ENCODE peak calls at places on chromosomes 5 and 9, in four cellular contexts. G is CD4-positive, alpha-beta T cell; C is Peyer's patch; A is fibroblast of lung. N is an unnamed sample.

GRCh38 chr5:65292196-65292595 is 189.5 kb downstream of the ADAMTS6 start:
- DNase-seq in A (no peak), C (no peak), G (no peak), N (no peak)

GRCh38 chr9:77595426-77596051 is 52.6 kb downstream of the GNA14 start:
- DNase-seq in G (no peak), C (no peak), A (no peak), N (no peak)

GRCh38 chr5:181173420-181174342 is 26.3 kb downstream of the OR2V2 start:
- DNase-seq in G (peak), C (no peak), A (no peak), N (no peak)

GRCh38 chr5:58871648-58872242 is 288.9 kb downstream of the RAB3C start:
- DNase-seq in G (no peak), A (peak), C (no peak), N (no peak)

GRCh38 chr5:174750720-174751119 is 26.3 kb downstream of the MSX2 start:
- DNase-seq in G (no peak), A (peak), C (no peak), N (no peak)

GRCh38 chr5:68172314-68172713 is 43.2 kb upstream of the PIK3R1 start:
- DNase-seq in A (no peak), C (peak), G (no peak), N (no peak)

GRCh38 chr5:54573783-54574485 is 56.4 kb downstream of the SNX18 start:
- DNase-seq in C (no peak), A (no peak), G (no peak), N (no peak)

GRCh38 chr5:154686490-154686889 is 68.7 kb upstream of the LARP1 start:
- DNase-seq in A (no peak), G (no peak), C (no peak), N (no peak)

GRCh38 chr5:91137647-91138046 is 245.5 kb downstream of the ARRDC3 start:
- DNase-seq in G (no peak), A (no peak), C (no peak), N (no peak)

GRCh38 chr5:157172408-157172807 is 6.3 kb upstream of the GARIN3 start:
- DNase-seq in A (no peak), C (no peak), G (peak), N (no peak)

DNA sequence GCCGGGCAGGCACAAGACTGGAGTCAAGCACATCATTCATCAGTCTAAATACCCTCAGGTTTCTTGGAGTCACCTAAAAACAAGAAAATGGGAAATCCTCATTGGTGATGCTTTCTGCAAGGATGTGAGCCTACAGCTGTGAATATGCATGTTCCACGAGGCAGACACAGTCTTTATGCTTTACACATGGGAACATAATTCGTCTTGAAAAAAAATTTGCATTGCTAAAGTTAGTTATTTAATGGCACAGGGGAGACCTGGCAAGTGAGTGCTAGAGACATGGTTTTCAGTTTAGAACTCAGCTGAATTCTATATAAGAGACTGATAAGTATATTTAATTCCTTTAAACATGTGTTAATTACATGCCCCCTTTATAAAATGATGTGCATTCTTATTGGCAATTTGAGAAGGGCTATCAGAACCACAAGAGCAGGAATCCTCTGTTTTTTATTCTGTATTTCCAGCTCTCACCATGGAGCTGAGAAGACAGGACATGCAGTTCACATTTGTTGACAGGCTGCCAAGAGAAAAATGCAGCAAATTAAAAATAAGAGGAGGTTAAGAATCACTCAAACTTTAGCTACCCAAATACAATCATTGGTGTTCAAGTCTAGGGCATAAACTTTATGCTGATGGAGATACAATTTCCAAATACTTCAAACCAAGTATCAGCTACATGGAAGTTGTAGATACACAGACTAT is 438.0 kb upstream of the MPDZ start:
- DNase-seq in G (no peak), C (no peak), A (peak), N (no peak)
- H3K27ac ChIP-seq in G (no peak), C (no peak), A (no peak), N (no peak)

GRCh38 chr5:126468091-126468490 is 44.9 kb downstream of the GRAMD2B start:
- DNase-seq in G (no peak), A (no peak), C (no peak), N (no peak)
- H3K27ac ChIP-seq in G (no peak), A (no peak), C (no peak), N (no peak)

GRCh38 chr9:127518091-127518856 is 67.0 kb downstream of the LRSAM1 start:
- DNase-seq in G (no peak), C (no peak), A (no peak), N (no peak)

GRCh38 chr9:127520941-127521918 is 69.9 kb downstream of the LRSAM1 start:
- DNase-seq in G (no peak), C (no peak), A (peak), N (no peak)

GRCh38 chr9:127517620-127518019 is 66.3 kb downstream of the LRSAM1 start:
- DNase-seq in C (no peak), A (no peak), G (no peak), N (no peak)

GRCh38 chr9:127521919-127522304 is 70.6 kb downstream of the LRSAM1 start:
- DNase-seq in G (no peak), C (no peak), A (no peak), N (no peak)

DNA sequence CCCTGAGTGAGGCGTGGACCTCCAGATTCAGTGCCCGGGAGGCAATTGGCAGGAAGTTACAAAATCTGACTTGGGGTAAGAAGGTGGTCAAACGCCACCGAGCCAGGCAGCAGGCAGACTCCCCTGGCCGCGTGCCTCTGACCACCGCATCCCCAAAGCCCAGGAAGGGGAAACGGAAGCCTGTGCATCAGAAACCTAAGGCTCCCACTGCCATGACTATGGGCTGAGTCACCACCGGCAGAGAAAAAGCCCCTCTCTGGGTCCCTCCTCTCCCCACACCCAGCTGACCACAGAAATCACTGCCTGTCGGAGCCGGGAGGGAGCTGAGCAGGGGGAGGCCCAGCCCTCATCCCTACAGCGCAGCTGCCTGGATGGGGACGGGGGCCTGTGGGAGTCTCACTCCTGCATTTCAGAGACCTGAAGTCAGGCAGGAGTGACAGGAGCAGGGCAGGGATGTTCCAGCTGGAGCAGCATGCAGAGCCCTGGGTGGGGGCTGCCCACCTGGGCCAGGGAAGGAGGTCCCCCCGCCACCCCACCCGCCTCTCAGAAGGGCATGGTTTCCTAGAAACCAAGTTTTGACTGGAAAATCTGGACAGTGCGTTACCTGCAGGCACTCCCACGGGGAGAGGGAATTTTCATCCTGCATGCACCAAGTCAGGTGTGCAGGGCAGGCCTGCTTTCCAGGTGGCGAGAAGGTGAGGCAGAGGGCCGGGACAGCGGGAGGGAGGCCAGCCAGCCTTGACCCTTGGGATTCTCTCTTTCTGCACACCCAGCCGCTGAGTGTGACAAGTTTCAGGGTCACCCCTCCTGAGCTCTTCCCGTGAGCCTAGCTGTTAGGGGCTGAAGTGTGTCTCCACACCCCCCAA is 68.2 kb downstream of the LRSAM1 start:
- DNase-seq in G (no peak), A (peak), C (no peak), N (no peak)
- H3K27ac ChIP-seq in G (no peak), A (peak), C (no peak), N (no peak)

GRCh38 chr9:36392489-36392888 is 7.6 kb downstream of the RNF38 start:
- DNase-seq in G (no peak), A (peak), C (no peak), N (no peak)
- H3K27ac ChIP-seq in G (no peak), A (no peak), C (no peak), N (no peak)

GRCh38 chr9:1102010-1102712 is 52.0 kb downstream of the DMRT2 start:
- DNase-seq in C (no peak), A (no peak), G (no peak), N (no peak)
- H3K27ac ChIP-seq in C (no peak), A (no peak), G (no peak), N (no peak)

DNA sequence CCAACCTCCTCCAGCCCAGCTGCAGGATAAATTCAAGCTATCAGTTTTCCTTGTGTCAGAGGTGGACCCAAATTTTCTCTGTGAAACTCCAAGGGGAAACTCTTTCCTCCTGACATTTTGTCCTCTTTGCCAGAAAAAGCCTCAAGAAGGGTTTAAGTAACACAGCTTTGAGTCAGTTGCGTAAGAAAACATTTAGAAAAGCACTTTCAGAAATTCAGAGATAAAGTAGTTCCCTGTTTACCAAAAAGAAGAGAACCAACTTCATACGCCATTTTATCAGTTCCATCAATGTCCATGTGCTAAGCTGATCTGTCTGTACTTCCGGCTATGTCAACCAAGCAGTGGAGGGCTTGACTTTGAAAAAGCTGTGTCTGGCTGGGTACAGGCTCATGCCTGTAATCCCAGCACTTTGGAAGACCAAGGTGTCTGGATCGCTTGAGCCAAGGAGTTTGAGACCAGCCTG is 19.9 kb upstream of the SUSD1 start:
- DNase-seq in A (peak), G (no peak), C (no peak), N (no peak)
- H3K27ac ChIP-seq in A (no peak), G (no peak), C (no peak), N (peak)

DNA sequence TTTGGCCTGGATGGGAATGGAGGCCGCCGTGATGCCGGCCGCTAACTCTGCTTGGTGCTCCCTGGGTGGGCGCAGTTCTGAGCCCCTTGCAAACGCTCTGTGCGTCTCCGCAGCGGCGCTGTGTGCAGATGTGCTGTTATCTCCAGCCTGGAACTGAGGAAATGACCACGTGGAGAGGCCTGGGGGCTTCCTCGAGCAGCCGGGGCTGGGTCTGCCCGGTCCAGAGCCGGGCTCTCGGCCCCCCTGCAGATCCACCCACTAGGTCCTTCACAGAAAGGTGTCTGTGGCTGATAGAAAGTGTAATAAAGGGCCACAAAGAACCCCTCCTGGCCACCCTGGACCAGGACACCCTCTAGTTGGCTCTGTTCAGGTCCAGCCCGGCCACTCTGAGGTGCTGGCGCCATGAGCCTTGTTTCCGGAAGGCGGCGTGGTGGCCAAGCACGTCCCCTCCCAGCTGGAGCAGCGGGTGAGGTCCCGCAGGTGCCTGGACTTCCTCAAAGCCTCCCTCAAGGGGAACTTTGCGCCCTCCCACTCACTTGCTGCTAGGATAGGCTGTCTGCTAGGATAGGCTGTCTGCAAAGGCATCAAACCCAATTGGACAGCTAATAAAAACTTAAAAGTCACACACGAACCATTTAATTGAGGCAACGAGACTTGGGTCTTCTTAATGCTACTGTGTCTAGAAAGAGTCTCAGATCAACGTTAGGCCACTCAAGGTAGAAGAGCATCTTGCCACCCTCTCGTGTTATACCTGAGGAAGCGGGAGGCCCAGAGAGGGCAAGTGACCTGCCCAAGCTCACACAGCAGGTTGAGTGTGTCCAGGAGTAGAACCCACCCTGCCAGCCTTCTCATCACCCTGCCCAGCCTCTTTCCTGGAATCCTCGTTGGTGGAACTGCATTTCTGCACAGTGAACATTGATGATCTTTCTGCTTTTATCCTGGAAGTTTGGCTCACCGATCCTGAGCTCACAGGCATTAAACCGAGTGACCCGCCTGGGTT is 109.3 kb upstream of the FCN2 start:
- DNase-seq in C (no peak), A (no peak), G (no peak), N (no peak)
- H3K27ac ChIP-seq in C (no peak), A (no peak), G (no peak), N (no peak)

GRCh38 chr5:57311251-57311650 is 137.4 kb downstream of the GPBP1 start:
- DNase-seq in A (no peak), C (no peak), G (no peak), N (no peak)

GRCh38 chr5:57307516-57307915 is 133.7 kb downstream of the GPBP1 start:
- DNase-seq in A (no peak), G (no peak), C (no peak), N (no peak)

GRCh38 chr5:57315941-57316340 is 142.1 kb downstream of the GPBP1 start:
- DNase-seq in C (no peak), A (no peak), G (no peak), N (no peak)

GRCh38 chr5:57313716-57314115 is 139.9 kb downstream of the GPBP1 start:
- DNase-seq in G (no peak), A (no peak), C (no peak), N (no peak)

DNA sequence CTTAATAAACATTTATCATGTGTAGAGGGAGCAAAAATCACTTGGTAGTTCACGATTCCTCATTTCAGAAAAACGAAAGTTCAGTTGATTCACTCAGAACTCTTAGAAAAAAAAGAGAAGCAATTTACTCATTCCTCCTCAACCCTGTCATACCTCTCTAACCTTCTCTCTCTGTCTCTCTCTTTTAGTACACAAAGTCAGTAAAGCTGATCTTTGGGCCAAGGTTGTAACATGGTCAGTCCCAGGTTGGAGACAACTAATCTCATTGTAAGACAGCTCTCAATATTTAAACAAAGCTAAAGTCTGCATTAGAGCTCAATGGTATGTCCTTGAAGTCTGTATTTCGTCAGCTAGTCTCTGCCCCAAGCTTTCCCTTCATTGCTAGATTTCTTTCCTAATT is 138.1 kb downstream of the GPBP1 start:
- DNase-seq in G (no peak), A (no peak), C (no peak), N (no peak)
- H3K27ac ChIP-seq in G (no peak), A (no peak), C (no peak), N (no peak)

N was measured in dorsolateral prefrontal cortex.